ENCODE peak calls at places on chromosomes 7 and 10, in nine cellular contexts. One of them, this sample, is unnamed.

GRCh38 chr7:10934292-10934691 is 39.4 kb upstream of the PHF14 start:
- DNase-seq in RWPE1: no peak
- DNase-seq in naive thymus-derived CD4-positive, alpha-beta T cell: no peak
- DNase-seq in AG04450: peak
- DNase-seq in fibroblast of lung: peak
- DNase-seq in brain microvascular endothelial cell: no peak
- DNase-seq in transverse colon: no peak
- DNase-seq in sigmoid colon: no peak
- DNase-seq in gastrocnemius medialis: no peak
- DNase-seq in this sample: no peak

GRCh38 chr10:5813091-5813340 is 218 bp downstream of the GDI2 start:
- DNase-seq in RWPE1: no peak
- DNase-seq in naive thymus-derived CD4-positive, alpha-beta T cell: no peak
- DNase-seq in AG04450: no peak
- DNase-seq in fibroblast of lung: no peak
- DNase-seq in brain microvascular endothelial cell: no peak
- DNase-seq in transverse colon: no peak
- DNase-seq in sigmoid colon: no peak
- DNase-seq in gastrocnemius medialis: no peak
- DNase-seq in this sample: no peak

GRCh38 chr10:102657984-102658724 is 13.9 kb downstream of the TRIM8 start:
- DNase-seq in RWPE1: no peak
- DNase-seq in naive thymus-derived CD4-positive, alpha-beta T cell: no peak
- DNase-seq in AG04450: no peak
- DNase-seq in fibroblast of lung: no peak
- DNase-seq in brain microvascular endothelial cell: no peak
- DNase-seq in transverse colon: peak
- DNase-seq in sigmoid colon: peak
- DNase-seq in gastrocnemius medialis: no peak
- DNase-seq in this sample: no peak

GRCh38 chr7:100681491-100682227 is 8.1 kb downstream of the GNB2 start:
- DNase-seq in RWPE1: no peak
- DNase-seq in naive thymus-derived CD4-positive, alpha-beta T cell: no peak
- DNase-seq in AG04450: no peak
- DNase-seq in fibroblast of lung: no peak
- DNase-seq in brain microvascular endothelial cell: no peak
- DNase-seq in transverse colon: peak
- DNase-seq in sigmoid colon: peak
- DNase-seq in gastrocnemius medialis: no peak
- DNase-seq in this sample: no peak

GRCh38 chr7:135282621-135283295 is 49.1 kb downstream of the STRA8 start:
- DNase-seq in RWPE1: no peak
- DNase-seq in naive thymus-derived CD4-positive, alpha-beta T cell: no peak
- DNase-seq in AG04450: no peak
- DNase-seq in fibroblast of lung: peak
- DNase-seq in brain microvascular endothelial cell: peak
- DNase-seq in transverse colon: no peak
- DNase-seq in sigmoid colon: no peak
- DNase-seq in gastrocnemius medialis: no peak
- DNase-seq in this sample: no peak

GRCh38 chr7:27567266-27567665 is 95.4 kb downstream of the HIBADH start:
- DNase-seq in RWPE1: no peak
- DNase-seq in naive thymus-derived CD4-positive, alpha-beta T cell: no peak
- DNase-seq in AG04450: no peak
- DNase-seq in fibroblast of lung: no peak
- DNase-seq in brain microvascular endothelial cell: no peak
- DNase-seq in transverse colon: no peak
- DNase-seq in sigmoid colon: no peak
- DNase-seq in gastrocnemius medialis: no peak
- DNase-seq in this sample: no peak

GRCh38 chr7:37675739-37676138 is 7.8 kb upstream of the GPR141 start:
- DNase-seq in RWPE1: no peak
- DNase-seq in naive thymus-derived CD4-positive, alpha-beta T cell: no peak
- DNase-seq in AG04450: no peak
- DNase-seq in fibroblast of lung: no peak
- DNase-seq in brain microvascular endothelial cell: no peak
- DNase-seq in transverse colon: no peak
- DNase-seq in sigmoid colon: no peak
- DNase-seq in gastrocnemius medialis: no peak
- DNase-seq in this sample: no peak

GRCh38 chr10:90834326-90834725 is 23.5 kb downstream of the HTR7 start:
- DNase-seq in RWPE1: peak
- DNase-seq in naive thymus-derived CD4-positive, alpha-beta T cell: no peak
- DNase-seq in AG04450: no peak
- DNase-seq in fibroblast of lung: peak
- DNase-seq in brain microvascular endothelial cell: peak
- DNase-seq in transverse colon: no peak
- DNase-seq in sigmoid colon: no peak
- DNase-seq in gastrocnemius medialis: no peak
- DNase-seq in this sample: no peak

GRCh38 chr7:86786376-86786775 is 142.7 kb downstream of the GRM3 start:
- DNase-seq in RWPE1: no peak
- DNase-seq in naive thymus-derived CD4-positive, alpha-beta T cell: no peak
- DNase-seq in AG04450: no peak
- DNase-seq in fibroblast of lung: no peak
- DNase-seq in brain microvascular endothelial cell: no peak
- DNase-seq in transverse colon: no peak
- DNase-seq in sigmoid colon: no peak
- DNase-seq in gastrocnemius medialis: no peak
- DNase-seq in this sample: no peak

GRCh38 chr10:125146791-125147604 is 13.4 kb downstream of the CTBP2 start:
- DNase-seq in RWPE1: peak
- DNase-seq in naive thymus-derived CD4-positive, alpha-beta T cell: no peak
- DNase-seq in AG04450: no peak
- DNase-seq in fibroblast of lung: peak
- DNase-seq in brain microvascular endothelial cell: peak
- DNase-seq in transverse colon: no peak
- DNase-seq in sigmoid colon: no peak
- DNase-seq in gastrocnemius medialis: peak
- DNase-seq in this sample: peak

GRCh38 chr10:43124574-43125273 is 13.5 kb upstream of the CSGALNACT2 start:
- DNase-seq in RWPE1: no peak
- DNase-seq in naive thymus-derived CD4-positive, alpha-beta T cell: no peak
- DNase-seq in AG04450: no peak
- DNase-seq in fibroblast of lung: no peak
- DNase-seq in brain microvascular endothelial cell: no peak
- DNase-seq in transverse colon: peak
- DNase-seq in sigmoid colon: no peak
- DNase-seq in gastrocnemius medialis: no peak
- DNase-seq in this sample: no peak

GRCh38 chr10:123380491-123381085 is 226.4 kb downstream of the BUB3 start:
- DNase-seq in RWPE1: peak
- DNase-seq in naive thymus-derived CD4-positive, alpha-beta T cell: no peak
- DNase-seq in AG04450: no peak
- DNase-seq in fibroblast of lung: peak
- DNase-seq in brain microvascular endothelial cell: no peak
- DNase-seq in transverse colon: no peak
- DNase-seq in sigmoid colon: no peak
- DNase-seq in gastrocnemius medialis: no peak
- DNase-seq in this sample: no peak

GRCh38 chr7:76333388-76334101 is 25.2 kb downstream of the YWHAG start:
- DNase-seq in RWPE1: no peak
- DNase-seq in naive thymus-derived CD4-positive, alpha-beta T cell: no peak
- DNase-seq in AG04450: no peak
- DNase-seq in fibroblast of lung: no peak
- DNase-seq in brain microvascular endothelial cell: no peak
- DNase-seq in transverse colon: peak
- DNase-seq in sigmoid colon: peak
- DNase-seq in gastrocnemius medialis: peak
- DNase-seq in this sample: no peak

GRCh38 chr10:132754071-132754470 is 31.9 kb downstream of the NKX6-2 start:
- DNase-seq in RWPE1: no peak
- DNase-seq in naive thymus-derived CD4-positive, alpha-beta T cell: no peak
- DNase-seq in AG04450: no peak
- DNase-seq in fibroblast of lung: no peak
- DNase-seq in brain microvascular endothelial cell: no peak
- DNase-seq in transverse colon: no peak
- DNase-seq in sigmoid colon: no peak
- DNase-seq in gastrocnemius medialis: no peak
- DNase-seq in this sample: no peak

GRCh38 chr10:72954230-72954595 is 393 bp downstream of the PLA2G12B start:
- DNase-seq in RWPE1: no peak
- DNase-seq in naive thymus-derived CD4-positive, alpha-beta T cell: no peak
- DNase-seq in AG04450: no peak
- DNase-seq in fibroblast of lung: no peak
- DNase-seq in brain microvascular endothelial cell: no peak
- DNase-seq in transverse colon: no peak
- DNase-seq in sigmoid colon: no peak
- DNase-seq in gastrocnemius medialis: no peak
- DNase-seq in this sample: no peak

GRCh38 chr10:103693070-103693811 is 162.1 kb downstream of the SH3PXD2A start:
- DNase-seq in RWPE1: no peak
- DNase-seq in naive thymus-derived CD4-positive, alpha-beta T cell: peak
- DNase-seq in AG04450: no peak
- DNase-seq in fibroblast of lung: peak
- DNase-seq in brain microvascular endothelial cell: no peak
- DNase-seq in transverse colon: peak
- DNase-seq in sigmoid colon: no peak
- DNase-seq in gastrocnemius medialis: no peak
- DNase-seq in this sample: no peak

GRCh38 chr7:138756591-138757222 is 41.1 kb upstream of the TMEM213 start:
- DNase-seq in RWPE1: no peak
- DNase-seq in naive thymus-derived CD4-positive, alpha-beta T cell: no peak
- DNase-seq in AG04450: no peak
- DNase-seq in fibroblast of lung: peak
- DNase-seq in brain microvascular endothelial cell: no peak
- DNase-seq in transverse colon: no peak
- DNase-seq in sigmoid colon: no peak
- DNase-seq in gastrocnemius medialis: no peak
- DNase-seq in this sample: no peak

GRCh38 chr10:3532644-3533043 is 252.4 kb downstream of the KLF6 start:
- DNase-seq in RWPE1: peak
- DNase-seq in naive thymus-derived CD4-positive, alpha-beta T cell: no peak
- DNase-seq in AG04450: no peak
- DNase-seq in fibroblast of lung: peak
- DNase-seq in brain microvascular endothelial cell: no peak
- DNase-seq in transverse colon: no peak
- DNase-seq in sigmoid colon: no peak
- DNase-seq in gastrocnemius medialis: no peak
- DNase-seq in this sample: peak

GRCh38 chr7:114405427-114405826 is 9.2 kb upstream of the FOXP2 start:
- DNase-seq in RWPE1: peak
- DNase-seq in naive thymus-derived CD4-positive, alpha-beta T cell: no peak
- DNase-seq in AG04450: no peak
- DNase-seq in fibroblast of lung: peak
- DNase-seq in brain microvascular endothelial cell: no peak
- DNase-seq in transverse colon: no peak
- DNase-seq in sigmoid colon: no peak
- DNase-seq in gastrocnemius medialis: no peak
- DNase-seq in this sample: no peak

DNA sequence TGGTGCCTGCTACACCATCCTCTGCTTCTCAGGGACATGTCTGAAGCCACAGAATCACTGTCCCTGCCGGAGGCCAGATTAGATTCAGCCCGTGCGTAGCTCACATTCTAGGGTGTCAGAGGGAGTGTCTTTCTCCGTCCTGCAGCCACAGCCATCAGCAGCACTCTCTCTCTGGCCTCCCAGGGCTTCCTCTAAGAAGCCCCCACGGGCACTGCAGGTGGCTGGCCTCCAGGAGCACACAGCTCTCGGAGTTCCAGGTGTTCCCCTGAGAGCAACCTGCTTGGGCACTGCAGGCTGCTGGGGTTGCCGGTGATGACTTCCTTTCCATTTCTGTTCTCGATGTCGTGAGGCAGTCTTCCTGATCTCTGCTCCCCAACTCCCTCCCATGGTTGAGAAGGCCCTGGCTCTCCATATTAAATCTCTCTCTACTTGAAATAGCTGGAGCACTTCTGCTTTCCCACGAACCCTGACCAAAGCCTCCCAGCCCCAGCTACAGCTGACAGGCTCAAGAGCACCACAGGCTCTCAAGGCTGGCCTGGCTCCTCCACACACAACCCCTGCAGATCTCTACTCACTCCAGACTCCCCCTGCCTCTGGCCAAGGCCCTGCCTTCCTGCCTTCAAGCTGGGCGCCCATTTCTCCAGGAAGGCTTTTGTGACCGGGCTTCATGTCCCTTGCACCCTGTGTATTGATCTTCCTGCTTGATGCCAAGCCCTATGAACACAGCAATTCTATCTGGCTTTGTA is 49.0 kb upstream of the TMEM72 start:
- DNase-seq in RWPE1: no peak
- DNase-seq in naive thymus-derived CD4-positive, alpha-beta T cell: no peak
- DNase-seq in AG04450: no peak
- DNase-seq in fibroblast of lung: peak
- DNase-seq in brain microvascular endothelial cell: no peak
- DNase-seq in transverse colon: no peak
- DNase-seq in sigmoid colon: no peak
- DNase-seq in gastrocnemius medialis: no peak
- DNase-seq in this sample: no peak
- H3K27ac ChIP-seq in RWPE1: no peak
- H3K27ac ChIP-seq in naive thymus-derived CD4-positive, alpha-beta T cell: no peak
- H3K27ac ChIP-seq in AG04450: no peak
- H3K27ac ChIP-seq in fibroblast of lung: peak
- H3K27ac ChIP-seq in brain microvascular endothelial cell: peak
- H3K27ac ChIP-seq in transverse colon: no peak
- H3K27ac ChIP-seq in sigmoid colon: no peak
- H3K27ac ChIP-seq in gastrocnemius medialis: no peak
- H3K27ac ChIP-seq in this sample: peak

DNA sequence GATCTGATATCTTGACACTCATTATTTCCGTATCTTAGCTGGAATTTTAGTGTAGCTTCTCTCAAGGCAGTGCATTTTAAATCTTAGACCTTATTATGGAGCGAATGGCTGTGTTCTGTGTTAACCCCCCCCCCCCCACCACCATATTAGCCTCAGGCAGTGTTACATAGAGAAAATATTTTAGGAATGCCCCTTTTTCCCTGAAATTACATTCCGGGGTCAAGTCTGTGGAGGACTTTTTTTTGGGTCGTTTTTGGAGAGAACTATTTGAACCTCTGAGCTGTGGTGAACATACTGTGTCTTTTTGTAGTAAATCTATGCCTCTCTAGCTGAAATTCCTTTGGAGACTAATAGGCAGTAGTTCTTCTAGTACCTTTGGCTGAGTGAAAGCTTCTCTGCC is 3.1 kb downstream of the CCDC126 start:
- DNase-seq in RWPE1: no peak
- DNase-seq in naive thymus-derived CD4-positive, alpha-beta T cell: no peak
- DNase-seq in AG04450: no peak
- DNase-seq in fibroblast of lung: peak
- DNase-seq in brain microvascular endothelial cell: no peak
- DNase-seq in transverse colon: no peak
- DNase-seq in sigmoid colon: no peak
- DNase-seq in gastrocnemius medialis: no peak
- DNase-seq in this sample: no peak
- H3K27ac ChIP-seq in RWPE1: no peak
- H3K27ac ChIP-seq in naive thymus-derived CD4-positive, alpha-beta T cell: no peak
- H3K27ac ChIP-seq in AG04450: no peak
- H3K27ac ChIP-seq in fibroblast of lung: no peak
- H3K27ac ChIP-seq in brain microvascular endothelial cell: no peak
- H3K27ac ChIP-seq in transverse colon: no peak
- H3K27ac ChIP-seq in sigmoid colon: no peak
- H3K27ac ChIP-seq in gastrocnemius medialis: no peak
- H3K27ac ChIP-seq in this sample: no peak

GRCh38 chr10:22560391-22561239 is 153.8 kb downstream of the PIP4K2A start:
- DNase-seq in RWPE1: no peak
- DNase-seq in naive thymus-derived CD4-positive, alpha-beta T cell: no peak
- DNase-seq in AG04450: no peak
- DNase-seq in fibroblast of lung: no peak
- DNase-seq in brain microvascular endothelial cell: no peak
- DNase-seq in transverse colon: no peak
- DNase-seq in sigmoid colon: no peak
- DNase-seq in gastrocnemius medialis: no peak
- DNase-seq in this sample: no peak
- H3K27ac ChIP-seq in RWPE1: no peak
- H3K27ac ChIP-seq in naive thymus-derived CD4-positive, alpha-beta T cell: no peak
- H3K27ac ChIP-seq in AG04450: no peak
- H3K27ac ChIP-seq in fibroblast of lung: no peak
- H3K27ac ChIP-seq in brain microvascular endothelial cell: no peak
- H3K27ac ChIP-seq in transverse colon: no peak
- H3K27ac ChIP-seq in sigmoid colon: no peak
- H3K27ac ChIP-seq in gastrocnemius medialis: no peak
- H3K27ac ChIP-seq in this sample: no peak

GRCh38 chr7:142776206-142776844 is 5.6 kb downstream of the PRSS2 start:
- DNase-seq in RWPE1: no peak
- DNase-seq in naive thymus-derived CD4-positive, alpha-beta T cell: no peak
- DNase-seq in AG04450: no peak
- DNase-seq in fibroblast of lung: peak
- DNase-seq in brain microvascular endothelial cell: peak
- DNase-seq in transverse colon: no peak
- DNase-seq in sigmoid colon: no peak
- DNase-seq in gastrocnemius medialis: no peak
- DNase-seq in this sample: peak
- H3K27ac ChIP-seq in RWPE1: no peak
- H3K27ac ChIP-seq in naive thymus-derived CD4-positive, alpha-beta T cell: no peak
- H3K27ac ChIP-seq in AG04450: no peak
- H3K27ac ChIP-seq in fibroblast of lung: no peak
- H3K27ac ChIP-seq in brain microvascular endothelial cell: peak
- H3K27ac ChIP-seq in transverse colon: no peak
- H3K27ac ChIP-seq in sigmoid colon: no peak
- H3K27ac ChIP-seq in gastrocnemius medialis: no peak
- H3K27ac ChIP-seq in this sample: peak